ENCODE peak calls at places on chromosomes 3 and 15, in nine cellular contexts. C is testis, H is astrocyte, P is mesendoderm, R is RWPE2, G is HCT116, V is K562, M is neural progenitor cell, L is heart right ventricle. U is an unnamed sample. For H3K4me1, the result is how much of the 10 kb centered on the place peaks cover.

GRCh38 chr3:53776494-53777101 is 69.6 kb downstream of the CHDH start:
- DNase-seq in C (no peak), H (peak), P (no peak), R (no peak), G (no peak), V (no peak), M (no peak), L (no peak), U (no peak)

GRCh38 chr3:64871237-64871636 is 183.4 kb upstream of the ADAMTS9 start:
- DNase-seq in C (no peak), H (no peak), P (no peak), R (no peak), G (no peak), V (no peak), M (no peak), L (no peak), U (no peak)

GRCh38 chr3:46027021-46027705 is at the start of gene XCR1:
- DNase-seq in C (no peak), H (no peak), P (no peak), R (no peak), G (no peak), V (no peak), M (no peak), L (no peak), U (no peak)

GRCh38 chr15:92098869-92099268 is 245.4 kb downstream of the SLCO3A1 start:
- DNase-seq in C (peak), H (no peak), P (peak), R (no peak), G (no peak), V (no peak), M (peak), L (no peak), U (no peak)

GRCh38 chr15:81419304-81419943 is 45.4 kb upstream of the TMC3 start:
- DNase-seq in C (no peak), H (peak), P (peak), R (no peak), G (no peak), V (peak), M (peak), L (no peak), U (no peak)

GRCh38 chr3:125072310-125072709 is 16.5 kb upstream of the HEG1 start:
- DNase-seq in C (no peak), H (peak), P (no peak), R (no peak), G (no peak), V (no peak), M (no peak), L (no peak), U (no peak)

GRCh38 chr3:95899494-95899893 is 914.9 kb upstream of the EPHA6 start:
- DNase-seq in C (no peak), H (peak), P (no peak), R (no peak), G (no peak), V (no peak), M (no peak), L (no peak), U (no peak)

GRCh38 chr15:48720646-48721045 is 75.1 kb upstream of the FBN1 start:
- DNase-seq in C (no peak), H (no peak), P (no peak), R (no peak), G (no peak), V (no peak), M (no peak), L (no peak), U (no peak)

GRCh38 chr15:68271854-68272471 is 5.6 kb upstream of the FEM1B start:
- DNase-seq in C (no peak), H (peak), P (peak), R (peak), G (peak), V (no peak), M (peak), L (peak), U (no peak)

GRCh38 chr15:84844964-84845363 is 27.8 kb downstream of the ALPK3 start:
- DNase-seq in C (no peak), H (no peak), P (no peak), R (no peak), G (no peak), V (no peak), M (no peak), L (no peak), U (no peak)

GRCh38 chr3:67034371-67034770 is 36.3 kb downstream of the KBTBD8 start:
- DNase-seq in C (no peak), H (no peak), P (no peak), R (no peak), G (no peak), V (no peak), M (no peak), L (no peak), U (no peak)

GRCh38 chr3:156142649-156143048 is 22.3 kb downstream of the KCNAB1 start:
- DNase-seq in C (no peak), H (no peak), P (no peak), R (no peak), G (no peak), V (no peak), M (no peak), L (no peak), U (no peak)

DNA sequence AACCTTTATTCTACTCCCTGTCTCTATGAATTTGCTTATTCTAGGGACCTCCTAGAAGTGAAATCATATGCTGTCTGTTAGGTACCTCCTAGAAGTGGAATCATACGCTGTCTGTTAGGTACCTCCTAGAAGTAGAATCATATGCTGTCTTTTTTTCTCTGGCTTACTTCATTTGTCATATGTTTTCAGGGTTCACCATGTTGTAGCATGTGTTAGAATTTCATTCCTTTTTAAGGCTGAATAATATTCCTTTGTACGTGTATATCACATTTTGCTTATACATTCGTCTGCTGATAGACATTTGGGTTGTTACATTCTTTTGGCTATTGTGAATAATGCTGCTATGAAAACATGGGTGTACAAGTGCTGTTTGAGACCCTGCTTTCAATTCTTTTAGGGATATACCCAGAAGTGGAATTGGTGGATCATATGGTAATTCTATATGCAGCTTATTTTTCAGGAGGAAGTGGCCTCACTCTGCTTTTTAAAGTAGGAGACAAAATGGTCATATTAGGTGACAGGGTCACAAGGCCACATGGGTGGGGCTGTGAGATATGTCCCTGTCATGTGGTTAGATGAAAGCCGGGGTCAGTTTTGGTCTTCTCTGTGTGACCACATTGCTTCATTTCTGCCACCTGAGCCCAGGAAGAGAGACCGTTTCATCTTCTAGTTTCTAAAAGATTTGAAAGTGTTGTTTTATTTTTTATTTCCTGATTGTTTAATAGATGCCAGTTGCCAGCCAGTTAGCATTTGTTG is 76.7 kb downstream of the FLNB start:
- DNase-seq in C (no peak), H (no peak), P (no peak), R (no peak), G (no peak), V (peak), M (no peak), L (no peak), U (no peak)
- H3K27ac ChIP-seq in C (no peak), H (no peak), P (no peak), R (no peak), G (no peak), V (peak), M (no peak), L (no peak), U (no peak)

GRCh38 chr15:67063689-67064606 is 1.5 kb upstream of the SMAD3 start:
- DNase-seq in C (no peak), H (peak), P (peak), R (no peak), G (peak), V (peak), M (peak), L (peak), U (no peak)

GRCh38 chr15:67064607-67065530 is 533 bp upstream of the SMAD3 start:
- DNase-seq in C (peak), H (no peak), P (peak), R (peak), G (no peak), V (peak), M (peak), L (no peak), U (no peak)

GRCh38 chr15:67066041-67067021 is 929 bp downstream of the SMAD3 start:
- DNase-seq in C (no peak), H (no peak), P (peak), R (no peak), G (no peak), V (peak), M (peak), L (peak), U (no peak)

GRCh38 chr15:67067161-67067853 is 1.9 kb downstream of the SMAD3 start:
- DNase-seq in C (no peak), H (no peak), P (peak), R (no peak), G (no peak), V (peak), M (peak), L (peak), U (no peak)

GRCh38 chr15:67065531-67066005 is at the start of gene SMAD3:
- DNase-seq in C (peak), H (peak), P (peak), R (peak), G (peak), V (peak), M (peak), L (peak), U (peak)
- H3K4me1 ChIP-seq in C (under half), H (under half), P (under half), R (under half), G (half or more), V (under half), M (under half), L (under half), U (under half)

DNA sequence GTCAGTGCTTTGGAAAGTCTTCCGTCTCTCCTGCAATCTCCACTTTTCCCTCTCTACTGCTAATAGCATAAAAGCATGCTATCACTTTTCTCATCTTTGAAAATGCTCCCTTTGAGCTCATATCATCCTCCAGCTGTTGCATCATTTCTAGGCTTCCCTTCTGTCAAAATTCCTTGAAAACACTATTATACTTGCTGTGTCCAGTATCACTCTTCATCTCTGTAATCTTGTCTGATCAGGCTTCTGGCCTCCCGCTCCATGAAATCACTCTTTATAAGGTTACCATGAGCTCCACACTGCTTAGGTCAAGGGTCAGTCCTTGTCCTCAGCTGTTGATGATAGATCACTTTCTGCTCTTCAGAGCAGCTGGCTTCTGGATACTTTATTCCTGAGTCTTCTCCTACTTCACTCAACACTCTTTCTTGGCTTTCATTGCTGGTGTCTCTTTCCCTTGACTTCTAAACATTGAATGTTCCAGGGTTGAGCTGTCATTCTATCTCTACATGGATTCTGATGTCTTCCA is 50.9 kb upstream of the SPTSSB start:
- DNase-seq in C (no peak), H (no peak), P (no peak), R (no peak), G (no peak), V (no peak), M (no peak), L (no peak), U (no peak)
- H3K27ac ChIP-seq in C (no peak), H (no peak), P (no peak), R (no peak), G (no peak), V (no peak), M (no peak), L (no peak), U (no peak)

GRCh38 chr3:10600159-10601125 is 95.1 kb upstream of the ATP2B2 start:
- DNase-seq in C (no peak), H (peak), P (no peak), R (no peak), G (no peak), V (no peak), M (peak), L (no peak), U (no peak)
- H3K4me1 ChIP-seq in C (under half), H (under half), P (under half), R (under half), G (under half), V (under half), M (under half), L (under half), U (under half)

DNA sequence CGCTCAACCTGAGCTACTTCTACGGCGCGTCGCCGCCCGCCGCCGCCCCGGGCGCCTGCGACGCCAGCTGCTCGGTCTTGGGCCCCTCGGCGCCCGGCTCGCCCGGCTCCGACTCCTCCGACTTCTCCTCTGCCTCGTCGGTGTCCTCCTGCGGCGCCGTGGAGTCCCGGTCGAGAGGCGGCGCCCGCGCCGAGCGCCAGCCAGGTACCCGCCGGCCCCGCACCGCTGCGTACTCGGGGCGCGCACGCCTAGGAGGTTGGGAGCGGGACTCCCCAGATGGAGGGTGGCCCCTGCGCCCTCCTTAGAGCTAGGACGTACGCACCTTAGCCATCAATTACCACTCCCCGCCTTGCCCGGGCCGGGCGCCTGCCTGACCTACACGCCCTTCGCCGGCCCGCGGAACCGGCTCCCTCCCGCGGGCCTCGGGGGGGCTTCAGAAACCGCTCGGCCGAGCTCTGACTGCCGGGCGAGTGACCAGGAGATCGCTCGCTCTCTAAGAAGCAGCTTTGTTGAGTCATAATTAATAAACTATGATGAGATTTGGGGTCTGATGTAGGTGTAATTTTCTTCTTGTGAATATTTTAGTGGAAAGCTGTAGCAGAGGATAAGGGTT is 506 bp downstream of the NFKBIZ start:
- DNase-seq in C (peak), H (no peak), P (peak), R (peak), G (no peak), V (peak), M (peak), L (peak), U (peak)
- H3K27ac ChIP-seq in C (peak), H (peak), P (peak), R (peak), G (peak), V (peak), M (peak), L (peak), U (peak)

GRCh38 chr3:4550957-4551754 is 58.0 kb downstream of the ITPR1 start:
- DNase-seq in C (peak), H (no peak), P (no peak), R (no peak), G (no peak), V (no peak), M (no peak), L (peak), U (no peak)
- H3K4me1 ChIP-seq in C (under half), H (under half), P (under half), R (under half), G (under half), V (under half), M (under half), L (under half), U (under half)

U was measured in CD8-positive, alpha-beta memory T cell.